ENCODE peak calls at places on chromosomes 4 and X, in seven cellular contexts. One of them, this sample, is unnamed. For H3K4me1, the result is how much of the 10 kb centered on the place peaks cover.

GRCh38 chr4:5460106-5460801 is 248.1 kb downstream of the EVC2 start:
- ATAC-seq in K562: peak
- ATAC-seq in upper lobe of left lung: no peak
- ATAC-seq in GM12878: peak
- ATAC-seq in GM23338: peak
- ATAC-seq in Panc1: peak
- ATAC-seq in HepG2: peak
- ATAC-seq in this sample: no peak

GRCh38 chr4:98672583-98673281 is 14.3 kb upstream of the TSPAN5 start:
- ATAC-seq in HepG2: no peak
- ATAC-seq in K562: no peak
- ATAC-seq in GM12878: no peak
- ATAC-seq in upper lobe of left lung: no peak
- ATAC-seq in GM23338: no peak
- ATAC-seq in Panc1: no peak
- ATAC-seq in this sample: no peak

GRCh38 chr4:25439913-25440477 is 62.9 kb downstream of the ANAPC4 start:
- ATAC-seq in upper lobe of left lung: peak
- ATAC-seq in GM23338: peak
- ATAC-seq in K562: peak
- ATAC-seq in GM12878: peak
- ATAC-seq in Panc1: peak
- ATAC-seq in HepG2: peak
- ATAC-seq in this sample: peak

GRCh38 chrX:40082447-40083119 is 15.2 kb downstream of the BCOR start:
- ATAC-seq in Panc1: no peak
- ATAC-seq in GM12878: no peak
- ATAC-seq in GM23338: no peak
- ATAC-seq in upper lobe of left lung: peak
- ATAC-seq in HepG2: peak
- ATAC-seq in K562: peak
- ATAC-seq in this sample: peak

GRCh38 chrX:153766871-153767673 is 3.0 kb downstream of the PLXNB3 start:
- ATAC-seq in GM23338: peak
- ATAC-seq in GM12878: no peak
- ATAC-seq in HepG2: no peak
- ATAC-seq in Panc1: no peak
- ATAC-seq in K562: no peak
- ATAC-seq in upper lobe of left lung: no peak
- ATAC-seq in this sample: no peak

GRCh38 chrX:100830143-100830542 is 10.0 kb downstream of the CSTF2 start:
- ATAC-seq in Panc1: no peak
- ATAC-seq in HepG2: no peak
- ATAC-seq in K562: no peak
- ATAC-seq in upper lobe of left lung: no peak
- ATAC-seq in GM23338: no peak
- ATAC-seq in GM12878: peak
- ATAC-seq in this sample: no peak

GRCh38 chrX:24203072-24203808 is 53.7 kb downstream of the ZFX start:
- ATAC-seq in K562: no peak
- ATAC-seq in GM12878: no peak
- ATAC-seq in Panc1: no peak
- ATAC-seq in HepG2: peak
- ATAC-seq in upper lobe of left lung: no peak
- ATAC-seq in GM23338: no peak
- ATAC-seq in this sample: no peak

GRCh38 chr4:40553995-40554394 is 75.7 kb downstream of the RBM47 start:
- ATAC-seq in HepG2: no peak
- ATAC-seq in GM12878: no peak
- ATAC-seq in K562: peak
- ATAC-seq in Panc1: no peak
- ATAC-seq in GM23338: peak
- ATAC-seq in upper lobe of left lung: peak
- ATAC-seq in this sample: peak

GRCh38 chr4:35559559-35560365 is 684.6 kb downstream of the ARAP2 start:
- ATAC-seq in K562: no peak
- ATAC-seq in upper lobe of left lung: no peak
- ATAC-seq in GM23338: no peak
- ATAC-seq in HepG2: no peak
- ATAC-seq in GM12878: no peak
- ATAC-seq in Panc1: no peak
- ATAC-seq in this sample: no peak

GRCh38 chr4:34181311-34181808 is 2063.0 kb downstream of the ARAP2 start:
- ATAC-seq in GM23338: no peak
- ATAC-seq in HepG2: no peak
- ATAC-seq in Panc1: no peak
- ATAC-seq in upper lobe of left lung: peak
- ATAC-seq in GM12878: no peak
- ATAC-seq in K562: no peak
- ATAC-seq in this sample: no peak

GRCh38 chr4:138063581-138063980 is 178.6 kb downstream of the SLC7A11 start:
- ATAC-seq in upper lobe of left lung: peak
- ATAC-seq in GM12878: peak
- ATAC-seq in K562: peak
- ATAC-seq in GM23338: peak
- ATAC-seq in HepG2: peak
- ATAC-seq in Panc1: no peak
- ATAC-seq in this sample: no peak

GRCh38 chr4:138062929-138063328 is 179.2 kb downstream of the SLC7A11 start:
- ATAC-seq in HepG2: peak
- ATAC-seq in GM23338: peak
- ATAC-seq in upper lobe of left lung: no peak
- ATAC-seq in Panc1: no peak
- ATAC-seq in GM12878: no peak
- ATAC-seq in K562: no peak
- ATAC-seq in this sample: no peak
- TF ChIP-seq POLR2AphosphoS5 in HepG2: no peak
- TF ChIP-seq POLR2AphosphoS5 in GM23338: no peak
- TF ChIP-seq POLR2AphosphoS5 in upper lobe of left lung: no peak
- TF ChIP-seq POLR2AphosphoS5 in Panc1: no peak
- TF ChIP-seq POLR2AphosphoS5 in GM12878: no peak
- TF ChIP-seq POLR2AphosphoS5 in K562: no peak
- TF ChIP-seq POLR2AphosphoS5 in this sample: no peak

GRCh38 chrX:19867938-19868337 is 19.5 kb downstream of the SH3KBP1 start:
- ATAC-seq in GM23338: no peak
- ATAC-seq in GM12878: no peak
- ATAC-seq in Panc1: no peak
- ATAC-seq in K562: no peak
- ATAC-seq in HepG2: no peak
- ATAC-seq in upper lobe of left lung: no peak
- ATAC-seq in this sample: no peak

GRCh38 chrX:19870710-19871490 is 16.5 kb downstream of the SH3KBP1 start:
- ATAC-seq in Panc1: no peak
- ATAC-seq in GM23338: no peak
- ATAC-seq in HepG2: no peak
- ATAC-seq in upper lobe of left lung: no peak
- ATAC-seq in GM12878: peak
- ATAC-seq in K562: no peak
- ATAC-seq in this sample: no peak

GRCh38 chrX:19867411-19867732 is 20.0 kb downstream of the SH3KBP1 start:
- ATAC-seq in Panc1: no peak
- ATAC-seq in K562: no peak
- ATAC-seq in HepG2: no peak
- ATAC-seq in upper lobe of left lung: no peak
- ATAC-seq in GM23338: no peak
- ATAC-seq in GM12878: no peak
- ATAC-seq in this sample: no peak

GRCh38 chrX:19870206-19870605 is 17.2 kb downstream of the SH3KBP1 start:
- ATAC-seq in Panc1: no peak
- ATAC-seq in HepG2: no peak
- ATAC-seq in K562: no peak
- ATAC-seq in GM12878: no peak
- ATAC-seq in GM23338: no peak
- ATAC-seq in upper lobe of left lung: no peak
- ATAC-seq in this sample: no peak

GRCh38 chrX:19869195-19869594 is 18.2 kb downstream of the SH3KBP1 start:
- ATAC-seq in GM12878: no peak
- ATAC-seq in K562: no peak
- ATAC-seq in Panc1: no peak
- ATAC-seq in upper lobe of left lung: no peak
- ATAC-seq in HepG2: no peak
- ATAC-seq in GM23338: no peak
- ATAC-seq in this sample: no peak
- H3K4me1 ChIP-seq in GM12878: half or more
- H3K4me1 ChIP-seq in K562: under half
- H3K4me1 ChIP-seq in Panc1: under half
- H3K4me1 ChIP-seq in upper lobe of left lung: under half
- H3K4me1 ChIP-seq in HepG2: under half
- H3K4me1 ChIP-seq in GM23338: under half
- H3K4me1 ChIP-seq in this sample: under half

GRCh38 chrX:121598356-121598755 is 550.9 kb downstream of the GLUD2 start:
- ATAC-seq in K562: no peak
- ATAC-seq in Panc1: no peak
- ATAC-seq in upper lobe of left lung: no peak
- ATAC-seq in GM23338: no peak
- ATAC-seq in HepG2: peak
- ATAC-seq in GM12878: no peak
- ATAC-seq in this sample: no peak

DNA sequence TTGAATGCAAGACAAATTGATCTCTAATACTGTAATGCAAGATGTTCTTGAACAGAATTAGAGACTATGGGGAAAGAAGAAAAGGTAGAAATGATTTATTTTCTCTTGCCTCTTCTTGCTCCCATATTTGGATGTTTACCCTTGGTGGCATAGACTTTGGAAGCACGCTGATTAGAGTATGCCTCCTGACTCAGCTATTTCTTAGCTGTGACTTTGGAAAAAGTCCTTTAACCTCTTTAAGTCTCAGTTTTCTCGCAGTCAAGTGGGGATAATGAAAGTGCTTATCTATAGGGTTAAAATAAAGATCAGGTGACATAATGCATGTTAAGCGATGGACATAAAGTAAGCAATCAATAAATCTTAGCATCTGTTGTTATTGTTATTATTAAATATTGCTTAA is 545.5 kb downstream of the GLUD2 start:
- ATAC-seq in GM23338: no peak
- ATAC-seq in HepG2: no peak
- ATAC-seq in upper lobe of left lung: no peak
- ATAC-seq in GM12878: no peak
- ATAC-seq in K562: no peak
- ATAC-seq in Panc1: no peak
- ATAC-seq in this sample: no peak
- TF ChIP-seq POLR2AphosphoS5 in GM23338: no peak
- TF ChIP-seq POLR2AphosphoS5 in HepG2: no peak
- TF ChIP-seq POLR2AphosphoS5 in upper lobe of left lung: no peak
- TF ChIP-seq POLR2AphosphoS5 in GM12878: no peak
- TF ChIP-seq POLR2AphosphoS5 in K562: no peak
- TF ChIP-seq POLR2AphosphoS5 in Panc1: no peak
- TF ChIP-seq POLR2AphosphoS5 in this sample: no peak

GRCh38 chr4:146245899-146246298 is 31.6 kb downstream of the REELD1 start:
- ATAC-seq in HepG2: no peak
- ATAC-seq in GM23338: no peak
- ATAC-seq in upper lobe of left lung: peak
- ATAC-seq in K562: no peak
- ATAC-seq in GM12878: no peak
- ATAC-seq in Panc1: no peak
- ATAC-seq in this sample: no peak

GRCh38 chr4:146244496-146244895 is 30.2 kb downstream of the REELD1 start:
- ATAC-seq in upper lobe of left lung: no peak
- ATAC-seq in GM23338: no peak
- ATAC-seq in HepG2: peak
- ATAC-seq in K562: no peak
- ATAC-seq in Panc1: no peak
- ATAC-seq in GM12878: no peak
- ATAC-seq in this sample: no peak

GRCh38 chr4:146245246-146245645 is 30.9 kb downstream of the REELD1 start:
- ATAC-seq in GM12878: no peak
- ATAC-seq in Panc1: no peak
- ATAC-seq in upper lobe of left lung: peak
- ATAC-seq in K562: peak
- ATAC-seq in HepG2: peak
- ATAC-seq in GM23338: no peak
- ATAC-seq in this sample: no peak

GRCh38 chr4:146243883-146244277 is 29.5 kb downstream of the REELD1 start:
- ATAC-seq in HepG2: no peak
- ATAC-seq in GM12878: no peak
- ATAC-seq in upper lobe of left lung: no peak
- ATAC-seq in GM23338: no peak
- ATAC-seq in Panc1: no peak
- ATAC-seq in K562: no peak
- ATAC-seq in this sample: no peak

GRCh38 chr4:146243141-146243882 is 29.0 kb downstream of the REELD1 start:
- ATAC-seq in upper lobe of left lung: no peak
- ATAC-seq in HepG2: peak
- ATAC-seq in GM12878: peak
- ATAC-seq in Panc1: no peak
- ATAC-seq in GM23338: peak
- ATAC-seq in K562: peak
- ATAC-seq in this sample: no peak
- H3K4me1 ChIP-seq in upper lobe of left lung: half or more
- H3K4me1 ChIP-seq in HepG2: under half
- H3K4me1 ChIP-seq in GM12878: under half
- H3K4me1 ChIP-seq in Panc1: under half
- H3K4me1 ChIP-seq in GM23338: under half
- H3K4me1 ChIP-seq in K562: under half
- H3K4me1 ChIP-seq in this sample: half or more